ENCODE peak calls at places on chromosomes 16 and 17, in nine cellular contexts. One of them, this sample, is unnamed.

GRCh38 chr17:70070297-70071027 is 4.6 kb upstream of the KCNJ16 start:
- ATAC-seq in right cardiac atrium: no peak
- ATAC-seq in PC-3: peak; percentile 29
- ATAC-seq in RWPE2: no peak
- ATAC-seq in psoas muscle: no peak
- ATAC-seq in left lung: no peak
- ATAC-seq in heart right ventricle: no peak
- ATAC-seq in lower lobe of right lung: no peak
- ATAC-seq in body of pancreas: no peak
- ATAC-seq in this sample: no peak

GRCh38 chr17:31803494-31804213 is 55.4 kb downstream of the COPRS start:
- ATAC-seq in right cardiac atrium: no peak
- ATAC-seq in PC-3: peak; percentile 29
- ATAC-seq in RWPE2: no peak
- ATAC-seq in psoas muscle: no peak
- ATAC-seq in left lung: no peak
- ATAC-seq in heart right ventricle: no peak
- ATAC-seq in lower lobe of right lung: no peak
- ATAC-seq in body of pancreas: peak; percentile 58
- ATAC-seq in this sample: no peak

GRCh38 chr17:20927586-20927985 is 115.2 kb downstream of the USP22 start:
- ATAC-seq in right cardiac atrium: peak; percentile 80
- ATAC-seq in PC-3: no peak
- ATAC-seq in RWPE2: no peak
- ATAC-seq in psoas muscle: no peak
- ATAC-seq in left lung: no peak
- ATAC-seq in heart right ventricle: peak; percentile 67
- ATAC-seq in lower lobe of right lung: no peak
- ATAC-seq in body of pancreas: no peak
- ATAC-seq in this sample: no peak

GRCh38 chr16:11748404-11749254 is 6.0 kb upstream of the TXNDC11 start:
- ATAC-seq in right cardiac atrium: no peak
- ATAC-seq in PC-3: no peak
- ATAC-seq in RWPE2: no peak
- ATAC-seq in psoas muscle: no peak
- ATAC-seq in left lung: no peak
- ATAC-seq in heart right ventricle: no peak
- ATAC-seq in lower lobe of right lung: no peak
- ATAC-seq in body of pancreas: peak; percentile 82
- ATAC-seq in this sample: no peak

GRCh38 chr16:52474679-52475078 is 72.3 kb downstream of the TOX3 start:
- ATAC-seq in right cardiac atrium: no peak
- ATAC-seq in PC-3: no peak
- ATAC-seq in RWPE2: no peak
- ATAC-seq in psoas muscle: no peak
- ATAC-seq in left lung: no peak
- ATAC-seq in heart right ventricle: no peak
- ATAC-seq in lower lobe of right lung: no peak
- ATAC-seq in body of pancreas: no peak
- ATAC-seq in this sample: no peak

GRCh38 chr17:82229686-82230626 is 1.1 kb downstream of the SLC16A3 start:
- ATAC-seq in right cardiac atrium: peak; percentile 0
- ATAC-seq in PC-3: no peak
- ATAC-seq in RWPE2: no peak
- ATAC-seq in psoas muscle: no peak
- ATAC-seq in left lung: no peak
- ATAC-seq in heart right ventricle: peak; percentile 2
- ATAC-seq in lower lobe of right lung: no peak
- ATAC-seq in body of pancreas: no peak
- ATAC-seq in this sample: no peak

GRCh38 chr16:48499822-48500440 is 110.0 kb downstream of the N4BP1 start:
- ATAC-seq in right cardiac atrium: peak; percentile 69
- ATAC-seq in PC-3: peak; percentile 38
- ATAC-seq in RWPE2: peak; percentile 66
- ATAC-seq in psoas muscle: no peak
- ATAC-seq in left lung: peak; percentile 45
- ATAC-seq in heart right ventricle: peak; percentile 85
- ATAC-seq in lower lobe of right lung: no peak
- ATAC-seq in body of pancreas: peak; percentile 45
- ATAC-seq in this sample: peak; percentile 45

GRCh38 chr16:14509055-14509454 is 121.0 kb downstream of the PARN start:
- ATAC-seq in right cardiac atrium: peak; percentile 38
- ATAC-seq in PC-3: peak; percentile 46
- ATAC-seq in RWPE2: peak; percentile 65
- ATAC-seq in psoas muscle: peak; percentile 69
- ATAC-seq in left lung: no peak
- ATAC-seq in heart right ventricle: no peak
- ATAC-seq in lower lobe of right lung: no peak
- ATAC-seq in body of pancreas: no peak
- ATAC-seq in this sample: no peak

GRCh38 chr17:77466140-77466539 is 325.4 kb downstream of the SEC14L1 start:
- ATAC-seq in right cardiac atrium: no peak
- ATAC-seq in PC-3: no peak
- ATAC-seq in RWPE2: no peak
- ATAC-seq in psoas muscle: no peak
- ATAC-seq in left lung: no peak
- ATAC-seq in heart right ventricle: peak; percentile 18
- ATAC-seq in lower lobe of right lung: no peak
- ATAC-seq in body of pancreas: no peak
- ATAC-seq in this sample: no peak

DNA sequence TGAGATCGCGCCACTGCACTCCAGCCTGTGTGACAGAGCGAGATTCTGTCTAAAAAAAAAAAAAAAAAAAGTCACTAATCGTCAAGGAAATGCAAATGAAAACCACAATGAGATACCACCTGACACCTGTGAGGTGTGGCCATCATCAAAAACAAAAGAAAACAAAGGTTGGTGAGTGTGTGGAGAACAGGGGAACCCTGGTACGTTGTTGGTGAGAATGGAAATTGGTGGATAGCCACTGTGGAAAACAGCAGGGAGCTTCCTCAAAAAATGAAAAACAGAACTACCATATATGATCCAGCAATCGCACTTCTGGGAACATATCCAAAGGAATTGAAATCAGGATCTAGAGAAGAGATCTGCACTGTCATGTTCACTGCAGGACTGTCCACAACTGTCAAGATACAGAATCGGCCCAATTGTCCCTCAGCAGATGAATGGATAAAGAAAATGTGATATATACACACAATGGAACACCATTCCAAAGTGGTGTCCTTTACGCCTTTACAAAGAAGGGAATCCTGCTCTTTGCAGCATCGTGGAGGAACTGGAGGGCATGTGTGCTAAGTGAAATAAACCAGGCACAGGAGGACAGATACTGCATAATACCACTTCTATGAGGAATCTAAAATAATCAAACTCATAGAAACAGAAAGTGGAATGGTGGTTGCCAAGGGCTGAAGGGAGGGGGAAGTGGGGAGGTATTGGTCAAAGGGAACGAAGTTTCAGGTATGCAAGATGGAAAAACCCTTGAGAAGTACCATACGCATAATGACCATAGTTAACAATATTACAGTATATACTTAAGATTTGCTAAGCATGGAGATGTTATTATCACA is 63.5 kb upstream of the PLCG2 start:
- ATAC-seq in right cardiac atrium: no peak
- ATAC-seq in PC-3: no peak
- ATAC-seq in RWPE2: no peak
- ATAC-seq in psoas muscle: no peak
- ATAC-seq in left lung: no peak
- ATAC-seq in heart right ventricle: no peak
- ATAC-seq in lower lobe of right lung: no peak
- ATAC-seq in body of pancreas: no peak
- ATAC-seq in this sample: no peak
- H3K27ac ChIP-seq in right cardiac atrium: no peak overlapping the region
- H3K27ac ChIP-seq in PC-3: no peak overlapping the region
- H3K27ac ChIP-seq in RWPE2: no peak overlapping the region
- H3K27ac ChIP-seq in psoas muscle: no peak overlapping the region
- H3K27ac ChIP-seq in left lung: no peak overlapping the region
- H3K27ac ChIP-seq in heart right ventricle: no peak overlapping the region
- H3K27ac ChIP-seq in lower lobe of right lung: no peak overlapping the region
- H3K27ac ChIP-seq in body of pancreas: no peak overlapping the region
- H3K27ac ChIP-seq in this sample: no peak overlapping the region

DNA sequence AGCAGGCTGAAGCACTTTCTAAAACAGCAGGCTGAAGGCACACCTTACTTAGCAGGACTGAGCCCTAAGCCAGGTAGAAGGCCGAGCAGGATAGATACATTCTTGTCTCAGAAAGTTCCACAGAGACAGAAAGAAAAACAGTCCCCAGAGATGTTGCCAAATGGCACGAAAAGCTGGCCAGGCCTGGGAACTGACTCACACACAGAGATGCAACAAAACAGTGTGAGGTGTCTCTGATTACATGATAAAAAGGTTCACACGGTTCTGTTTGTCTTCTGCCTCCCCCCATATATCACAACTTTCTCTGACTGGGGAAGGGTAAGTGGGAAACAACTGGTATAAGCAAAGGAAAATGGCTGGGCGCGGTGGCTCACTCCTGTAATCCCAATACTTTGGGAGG is 1.7 kb downstream of the WBP2 start:
- ATAC-seq in right cardiac atrium: no peak
- ATAC-seq in PC-3: no peak
- ATAC-seq in RWPE2: no peak
- ATAC-seq in psoas muscle: peak; percentile 24
- ATAC-seq in left lung: no peak
- ATAC-seq in heart right ventricle: no peak
- ATAC-seq in lower lobe of right lung: no peak
- ATAC-seq in body of pancreas: no peak
- ATAC-seq in this sample: no peak
- H3K27ac ChIP-seq in right cardiac atrium: no peak overlapping the region
- H3K27ac ChIP-seq in PC-3: peak overlapping the region; percentile 69
- H3K27ac ChIP-seq in RWPE2: peak overlapping the region; percentile 69
- H3K27ac ChIP-seq in psoas muscle: peak overlapping the region; percentile 98
- H3K27ac ChIP-seq in left lung: peak overlapping the region; percentile 95
- H3K27ac ChIP-seq in heart right ventricle: peak overlapping the region; percentile 98
- H3K27ac ChIP-seq in lower lobe of right lung: peak overlapping the region; percentile 100
- H3K27ac ChIP-seq in body of pancreas: peak overlapping the region; percentile 25
- H3K27ac ChIP-seq in this sample: peak overlapping the region; percentile 97

GRCh38 chr17:42779942-42780815 is at the start of gene WNK4:
- ATAC-seq in right cardiac atrium: peak; percentile 22
- ATAC-seq in PC-3: peak; percentile 76
- ATAC-seq in RWPE2: no peak
- ATAC-seq in psoas muscle: peak; percentile 28
- ATAC-seq in left lung: peak; percentile 47
- ATAC-seq in heart right ventricle: no peak
- ATAC-seq in lower lobe of right lung: peak; percentile 18
- ATAC-seq in body of pancreas: peak; percentile 49
- ATAC-seq in this sample: peak; percentile 52

GRCh38 chr17:42780816-42781638 is 617 bp downstream of the WNK4 start:
- ATAC-seq in right cardiac atrium: peak; percentile 18
- ATAC-seq in PC-3: no peak
- ATAC-seq in RWPE2: no peak
- ATAC-seq in psoas muscle: peak; percentile 15
- ATAC-seq in left lung: peak; percentile 10
- ATAC-seq in heart right ventricle: no peak
- ATAC-seq in lower lobe of right lung: no peak
- ATAC-seq in body of pancreas: peak; percentile 18
- ATAC-seq in this sample: peak; percentile 32

GRCh38 chr17:42783062-42783777 is 2.8 kb downstream of the WNK4 start:
- ATAC-seq in right cardiac atrium: no peak
- ATAC-seq in PC-3: peak; percentile 34
- ATAC-seq in RWPE2: peak; percentile 91
- ATAC-seq in psoas muscle: no peak
- ATAC-seq in left lung: no peak
- ATAC-seq in heart right ventricle: no peak
- ATAC-seq in lower lobe of right lung: no peak
- ATAC-seq in body of pancreas: no peak
- ATAC-seq in this sample: no peak

GRCh38 chr17:42782402-42783061 is 2.1 kb downstream of the WNK4 start:
- ATAC-seq in right cardiac atrium: no peak
- ATAC-seq in PC-3: no peak
- ATAC-seq in RWPE2: no peak
- ATAC-seq in psoas muscle: no peak
- ATAC-seq in left lung: no peak
- ATAC-seq in heart right ventricle: no peak
- ATAC-seq in lower lobe of right lung: no peak
- ATAC-seq in body of pancreas: no peak
- ATAC-seq in this sample: no peak

DNA sequence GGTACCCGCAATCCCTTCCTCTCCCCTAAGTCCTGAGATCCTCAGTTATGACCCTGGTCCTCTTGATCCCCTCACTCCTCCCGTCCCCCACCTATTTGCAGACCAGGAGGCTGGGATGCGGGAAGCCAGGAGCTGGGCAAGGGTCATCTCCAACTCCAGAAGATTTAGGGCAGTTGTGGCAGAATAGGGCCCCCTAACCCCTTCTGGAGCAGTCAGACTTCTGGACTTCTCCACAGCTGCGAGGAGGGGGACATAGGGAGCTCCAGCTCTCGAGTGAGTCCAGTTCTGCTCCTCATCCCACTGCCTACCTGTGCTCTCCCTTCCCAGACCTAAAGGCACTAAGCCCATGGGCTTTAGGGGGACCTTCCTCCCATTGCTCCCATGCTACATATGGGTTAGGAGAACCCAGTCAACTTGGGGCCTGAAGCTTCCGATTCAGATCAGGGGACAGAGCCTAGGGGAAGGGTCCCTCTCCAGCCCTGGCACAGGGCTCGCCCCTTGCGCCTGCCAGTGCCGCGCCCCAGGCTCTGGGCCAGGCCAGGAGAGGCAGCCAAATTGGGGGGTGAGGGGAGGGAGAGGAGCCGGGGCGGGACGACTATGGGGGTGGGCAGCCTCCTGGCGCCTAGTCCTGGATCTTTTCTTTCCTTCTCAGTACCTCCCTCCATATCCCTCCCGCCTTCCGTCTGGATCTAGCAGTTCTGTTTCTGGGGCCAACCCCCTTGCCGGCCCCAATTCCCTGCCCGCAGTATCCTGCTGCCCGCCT is 1.4 kb downstream of the WNK4 start:
- ATAC-seq in right cardiac atrium: no peak
- ATAC-seq in PC-3: peak; percentile 2
- ATAC-seq in RWPE2: no peak
- ATAC-seq in psoas muscle: no peak
- ATAC-seq in left lung: no peak
- ATAC-seq in heart right ventricle: no peak
- ATAC-seq in lower lobe of right lung: no peak
- ATAC-seq in body of pancreas: no peak
- ATAC-seq in this sample: peak; percentile 26
- H3K27ac ChIP-seq in right cardiac atrium: no peak overlapping the region
- H3K27ac ChIP-seq in PC-3: peak overlapping the region; percentile 89
- H3K27ac ChIP-seq in RWPE2: peak overlapping the region; percentile 84
- H3K27ac ChIP-seq in psoas muscle: no peak overlapping the region
- H3K27ac ChIP-seq in left lung: no peak overlapping the region
- H3K27ac ChIP-seq in heart right ventricle: no peak overlapping the region
- H3K27ac ChIP-seq in lower lobe of right lung: no peak overlapping the region
- H3K27ac ChIP-seq in body of pancreas: no peak overlapping the region
- H3K27ac ChIP-seq in this sample: no peak overlapping the region

DNA sequence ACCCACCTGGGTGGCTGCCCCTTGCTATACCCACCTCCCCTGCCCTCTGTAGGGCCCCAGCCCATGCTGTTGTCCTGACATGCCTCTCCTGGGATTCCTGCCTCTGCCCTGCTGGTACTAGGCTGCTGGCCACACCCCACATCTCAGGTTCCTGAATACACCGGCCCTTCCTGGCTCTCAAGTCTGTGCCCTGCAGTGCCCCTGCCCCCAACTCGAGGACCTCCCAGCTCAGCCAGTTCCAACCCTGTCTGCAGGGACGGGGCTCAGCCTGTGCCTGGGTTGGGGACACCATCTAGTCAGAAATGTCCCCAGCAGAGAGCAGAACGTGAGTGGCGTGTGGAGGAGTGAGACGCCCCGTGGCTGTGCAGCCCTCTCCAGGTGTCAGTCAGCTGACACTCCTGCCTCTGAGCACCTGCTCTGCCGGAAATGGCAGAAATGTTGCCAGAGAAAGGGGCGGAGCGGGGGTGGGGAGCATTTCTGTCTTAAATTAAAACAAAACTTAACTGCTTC is 28.7 kb downstream of the ACSF3 start:
- ATAC-seq in right cardiac atrium: no peak
- ATAC-seq in PC-3: no peak
- ATAC-seq in RWPE2: peak; percentile 53
- ATAC-seq in psoas muscle: no peak
- ATAC-seq in left lung: peak; percentile 92
- ATAC-seq in heart right ventricle: no peak
- ATAC-seq in lower lobe of right lung: peak; percentile 86
- ATAC-seq in body of pancreas: no peak
- ATAC-seq in this sample: no peak
- H3K27ac ChIP-seq in right cardiac atrium: no peak overlapping the region
- H3K27ac ChIP-seq in PC-3: no peak overlapping the region
- H3K27ac ChIP-seq in RWPE2: no peak overlapping the region
- H3K27ac ChIP-seq in psoas muscle: no peak overlapping the region
- H3K27ac ChIP-seq in left lung: peak overlapping the region; percentile 26
- H3K27ac ChIP-seq in heart right ventricle: no peak overlapping the region
- H3K27ac ChIP-seq in lower lobe of right lung: peak overlapping the region; percentile 60
- H3K27ac ChIP-seq in body of pancreas: no peak overlapping the region
- H3K27ac ChIP-seq in this sample: no peak overlapping the region